ENCODE peak calls at places on chromosomes 5 and 9, in nine cellular contexts. Y, H, R, J, U, B, M, O and D are unnamed samples.

GRCh38 chr5:154849791-154850201 is 607 bp downstream of the FAXDC2 start:
- DNase-seq in R (peak; percentile 24), H (no peak), O (no peak), U (no peak), B (no peak), Y (no peak), J (no peak), M (peak; percentile 47), D (no peak)

GRCh38 chr5:17381926-17382325 is 116.1 kb upstream of the TAF11L2 start:
- DNase-seq in R (no peak), U (no peak), Y (no peak), O (no peak), J (no peak), B (peak; percentile 87), H (no peak), M (no peak), D (no peak)

GRCh38 chr5:38013107-38013506 is 173.3 kb upstream of the GDNF start:
- DNase-seq in O (no peak), R (no peak), M (no peak), B (no peak), J (no peak), Y (no peak), U (peak; percentile 33), H (no peak), D (no peak)

GRCh38 chr5:132812949-132813598 is at the start of gene SOWAHA:
- DNase-seq in H (peak; percentile 56), R (peak; percentile 64), Y (no peak), U (peak; percentile 25), B (no peak), M (no peak), J (no peak), O (no peak), D (no peak)

GRCh38 chr5:43422143-43422542 is 10.0 kb upstream of the CCL28 start:
- DNase-seq in R (peak; percentile 63), O (no peak), Y (no peak), M (peak; percentile 47), J (no peak), B (no peak), H (no peak), U (no peak), D (no peak)

GRCh38 chr5:84494453-84494852 is 109.8 kb upstream of the EDIL3 start:
- DNase-seq in B (no peak), R (no peak), Y (no peak), M (peak; percentile 35), U (no peak), O (no peak), J (no peak), H (no peak), D (no peak)

GRCh38 chr5:155389498-155389897 is 375.9 kb downstream of the KIF4B start:
- DNase-seq in H (no peak), J (no peak), B (no peak), R (no peak), Y (no peak), U (no peak), M (no peak), O (no peak), D (no peak)

GRCh38 chr5:142202282-142202681 is 93.7 kb downstream of the NDFIP1 start:
- DNase-seq in Y (no peak), R (no peak), H (no peak), M (peak; percentile 24), O (no peak), B (no peak), J (no peak), U (no peak), D (no peak)

GRCh38 chr9:77514886-77515711 is 133.0 kb downstream of the GNA14 start:
- DNase-seq in U (no peak), H (no peak), O (no peak), J (no peak), B (no peak), R (no peak), M (no peak), Y (no peak), D (no peak)

GRCh38 chr5:141150993-141151325 is 1.1 kb downstream of the PCDHB6 start:
- DNase-seq in O (no peak), U (no peak), M (no peak), R (no peak), H (no peak), Y (no peak), B (no peak), J (no peak), D (no peak)

GRCh38 chr5:1926071-1926440 is 43.3 kb upstream of the IRX4 start:
- DNase-seq in R (no peak), U (no peak), Y (no peak), H (no peak), J (no peak), M (no peak), O (no peak), B (no peak), D (peak; percentile 84)

GRCh38 chr5:60993875-60994571 is 49.0 kb downstream of the NDUFAF2 start:
- DNase-seq in U (no peak), J (no peak), B (peak; percentile 65), M (no peak), O (no peak), H (no peak), R (no peak), Y (no peak), D (no peak)

GRCh38 chr5:7869474-7870136 is 657 bp downstream of the MTRR start:
- DNase-seq in B (no peak), M (peak; percentile 65), H (peak; percentile 27), R (peak; percentile 37), O (no peak), J (no peak), Y (no peak), U (no peak), D (peak; percentile 26)

GRCh38 chr5:83718195-83718825 is 2.3 kb downstream of the HAPLN1 start:
- DNase-seq in J (no peak), O (no peak), R (peak; percentile 85), B (no peak), U (peak; percentile 87), M (peak; percentile 72), Y (no peak), H (peak; percentile 69), D (peak; percentile 78)

GRCh38 chr5:142737169-142737568 is 33.0 kb upstream of the ARHGAP26 start:
- DNase-seq in U (no peak), M (no peak), H (no peak), O (no peak), B (no peak), R (no peak), J (no peak), Y (no peak), D (no peak)

GRCh38 chr9:2810424-2811075 is 33.3 kb downstream of the PUM3 start:
- DNase-seq in U (no peak), O (no peak), Y (no peak), H (no peak), R (no peak), J (no peak), B (no peak), M (no peak), D (no peak)

GRCh38 chr5:102758576-102758975 is 3.5 kb downstream of the PAM start:
- DNase-seq in R (no peak), O (no peak), H (no peak), M (peak; percentile 34), B (no peak), J (no peak), Y (no peak), U (no peak), D (no peak)

GRCh38 chr5:89735108-89735507 is 674.4 kb downstream of the CETN3 start:
- DNase-seq in U (no peak), J (no peak), O (no peak), R (no peak), B (no peak), M (no peak), Y (no peak), H (no peak), D (no peak)

GRCh38 chr9:87570000-87570834 is 72.5 kb downstream of the DAPK1 start:
- DNase-seq in H (no peak), J (no peak), U (peak; percentile 68), M (no peak), O (no peak), B (no peak), Y (no peak), R (peak; percentile 51), D (no peak)

GRCh38 chr9:15755660-15756059 is 202.8 kb downstream of the CCDC171 start:
- DNase-seq in M (no peak), H (no peak), J (no peak), O (no peak), B (no peak), Y (no peak), U (no peak), R (no peak), D (no peak)

GRCh38 chr9:36213387-36213786 is 22.7 kb downstream of the CLTA start:
- DNase-seq in M (no peak), H (no peak), U (no peak), J (no peak), Y (no peak), O (no peak), R (no peak), B (no peak), D (no peak)

GRCh38 chr5:116788851-116789403 is 214.3 kb upstream of the SEMA6A start:
- DNase-seq in U (no peak), Y (no peak), O (no peak), J (no peak), B (no peak), H (no peak), M (no peak), R (no peak), D (no peak)

GRCh38 chr5:152349683-152350526 is 55.2 kb downstream of the NMUR2 start:
- DNase-seq in U (peak; percentile 69), J (no peak), H (peak; percentile 90), Y (no peak), M (peak; percentile 46), R (peak; percentile 74), B (no peak), O (peak; percentile 2), D (peak; percentile 51)

GRCh38 chr5:133041910-133042309 is 9.9 kb upstream of the HSPA4 start:
- DNase-seq in J (no peak), H (no peak), O (no peak), R (no peak), M (no peak), Y (no peak), B (no peak), U (no peak), D (no peak)

GRCh38 chr5:90293931-90294330 is 115.6 kb downstream of the CETN3 start:
- DNase-seq in R (no peak), O (no peak), U (peak; percentile 7), Y (no peak), H (no peak), M (no peak), B (no peak), J (no peak), D (no peak)